ENCODE peak calls at places on chromosome 16, in six cellular contexts. Y is nephron progenitor cell, Z is D721Med, W is WERI-Rb-1, L is AG10803, S is transverse colon. J is an unnamed sample.

GRCh38 chr16:68548947-68549346 is 9.9 kb downstream of the ZFP90 start:
- DNase-seq in Y (no peak), Z (no peak), W (no peak), L (no peak), S (no peak), J (no peak)

GRCh38 chr16:66928702-66929388 is 3.5 kb upstream of the RRAD start:
- DNase-seq in Y (no peak), Z (no peak), W (peak; percentile 84), L (peak; percentile 29), S (peak; percentile 49), J (peak; percentile 57)

GRCh38 chr16:69396187-69397061 is 10.6 kb upstream of the TERF2 start:
- DNase-seq in Y (peak; percentile 77), Z (no peak), W (peak; percentile 76), L (peak; percentile 97), S (peak; percentile 83), J (peak; percentile 99)

GRCh38 chr16:56203052-56203451 is 11.8 kb downstream of the GNAO1 start:
- DNase-seq in Y (peak; percentile 21), Z (no peak), W (peak; percentile 45), L (no peak), S (peak; percentile 23), J (peak; percentile 4)

GRCh38 chr16:57152096-57153093 is 33.4 kb downstream of the PSME3IP1 start:
- DNase-seq in Y (no peak), Z (no peak), W (no peak), L (no peak), S (no peak), J (peak; percentile 37)

GRCh38 chr16:30666681-30667080 is 8.4 kb downstream of the FBRS start:
- DNase-seq in Y (no peak), Z (no peak), W (no peak), L (no peak), S (no peak), J (no peak)

GRCh38 chr16:62573466-62573865 is 537.2 kb upstream of the CDH8 start:
- DNase-seq in Y (no peak), Z (no peak), W (no peak), L (no peak), S (no peak), J (no peak)

GRCh38 chr16:58002411-58002790 is 1.2 kb downstream of the USB1 start:
- DNase-seq in Y (no peak), Z (no peak), W (no peak), L (no peak), S (no peak), J (no peak)

GRCh38 chr16:19601083-19601976 is 45.8 kb downstream of the VPS35L start:
- DNase-seq in Y (peak; percentile 36), Z (no peak), W (peak; percentile 9), L (peak; percentile 49), S (peak; percentile 13), J (peak; percentile 65)

GRCh38 chr16:3594316-3595109 is 16.9 kb downstream of the SLX4 start:
- DNase-seq in Y (no peak), Z (no peak), W (no peak), L (no peak), S (no peak), J (no peak)

GRCh38 chr16:10876799-10877341 is at the start of gene CIITA:
- DNase-seq in Y (no peak), Z (no peak), W (no peak), L (peak; percentile 84), S (peak; percentile 77), J (peak; percentile 12)

GRCh38 chr16:76226011-76226410 is 51.2 kb upstream of the CNTNAP4 start:
- DNase-seq in Y (no peak), Z (peak; percentile 11), W (no peak), L (no peak), S (no peak), J (peak; percentile 44)

GRCh38 chr16:78493573-78493972 is 394.1 kb downstream of the WWOX start:
- DNase-seq in Y (no peak), Z (no peak), W (no peak), L (no peak), S (no peak), J (no peak)

GRCh38 chr16:84466692-84467091 is 37.8 kb downstream of the MEAK7 start:
- DNase-seq in Y (no peak), Z (no peak), W (no peak), L (no peak), S (no peak), J (no peak)

GRCh38 chr16:84467256-84467655 is 37.2 kb downstream of the MEAK7 start:
- DNase-seq in Y (no peak), Z (no peak), W (no peak), L (no peak), S (no peak), J (no peak)

GRCh38 chr16:84463221-84463620 is 41.2 kb downstream of the MEAK7 start:
- DNase-seq in Y (no peak), Z (no peak), W (no peak), L (no peak), S (no peak), J (no peak)

GRCh38 chr16:84464116-84464515 is 40.3 kb downstream of the MEAK7 start:
- DNase-seq in Y (no peak), Z (no peak), W (no peak), L (no peak), S (no peak), J (no peak)

DNA sequence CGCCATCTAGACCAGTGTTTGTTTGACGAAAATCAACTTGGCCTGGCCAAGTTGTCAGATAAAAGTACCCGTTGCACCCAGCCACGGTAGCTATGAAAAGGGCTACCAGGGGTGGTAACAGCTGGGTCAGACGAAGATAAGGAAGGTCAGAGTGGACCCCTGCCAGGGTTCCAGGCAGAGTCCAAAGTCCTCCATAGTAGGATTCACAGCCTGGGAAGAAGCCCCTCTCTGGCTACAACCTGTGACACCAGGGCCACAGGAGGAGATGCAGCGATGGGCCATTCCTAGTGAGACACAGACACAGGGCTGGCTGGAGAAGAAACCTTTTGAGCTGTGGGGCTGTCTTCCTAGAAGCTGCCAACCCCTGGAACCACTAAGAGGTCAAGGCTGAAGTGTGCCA is 39.3 kb downstream of the MEAK7 start:
- DNase-seq in Y (no peak), Z (no peak), W (no peak), L (no peak), S (no peak), J (no peak)
- TF ChIP-seq CTCF in Y (no peak), Z (no peak), W (no peak), L (no peak), S (no peak), J (no peak)

GRCh38 chr16:21698169-21699032 is 34.6 kb downstream of the OTOA start:
- DNase-seq in Y (no peak), Z (no peak), W (no peak), L (no peak), S (no peak), J (no peak)
- TF ChIP-seq CTCF in Y (no peak), Z (no peak), W (no peak), L (no peak), S (no peak), J (no peak)

DNA sequence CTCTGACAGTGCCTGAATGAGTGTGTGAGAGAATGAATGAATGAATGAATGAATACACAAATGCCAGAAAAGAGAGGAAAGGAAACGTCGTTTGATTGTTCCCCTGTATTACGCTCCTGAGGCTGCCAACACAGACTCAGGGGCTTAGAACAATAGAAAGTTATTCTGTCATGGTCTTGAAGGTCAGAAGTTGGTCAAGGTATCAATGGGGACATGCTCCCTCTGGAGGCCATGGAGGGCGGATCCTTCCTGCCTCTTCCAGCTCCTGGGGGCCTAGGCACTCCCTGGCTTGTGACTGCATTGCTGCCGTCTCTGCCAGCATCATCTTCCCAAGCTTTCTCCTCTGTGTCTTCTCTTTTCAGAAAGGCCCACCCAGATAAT is 1.5 kb upstream of the SLC38A8 start:
- DNase-seq in Y (no peak), Z (no peak), W (peak; percentile 38), L (peak; percentile 21), S (no peak), J (peak; percentile 36)
- TF ChIP-seq CTCF in Y (peak; percentile 32), Z (peak; percentile 24), W (peak; percentile 60), L (peak; percentile 48), S (no peak), J (peak; percentile 49)

GRCh38 chr16:80012586-80012985 is 412.0 kb upstream of the MAF start:
- DNase-seq in Y (no peak), Z (no peak), W (no peak), L (no peak), S (no peak), J (no peak)
- TF ChIP-seq CTCF in Y (no peak), Z (no peak), W (no peak), L (no peak), S (no peak), J (no peak)

GRCh38 chr16:13139661-13140241 is 238.4 kb downstream of the SHISA9 start:
- DNase-seq in Y (no peak), Z (no peak), W (no peak), L (no peak), S (no peak), J (no peak)
- TF ChIP-seq CTCF in Y (no peak), Z (no peak), W (no peak), L (no peak), S (no peak), J (no peak)

GRCh38 chr16:1729026-1729425 is 23.0 kb downstream of the MAPK8IP3 start:
- DNase-seq in Y (no peak), Z (no peak), W (no peak), L (no peak), S (no peak), J (no peak)
- TF ChIP-seq CTCF in Y (no peak), Z (no peak), W (no peak), L (no peak), S (no peak), J (no peak)

J was measured in fibroblast of villous mesenchyme.